ENCODE peak calls at places on chromosome 5, in ten cellular contexts. C, V, L, N, F, K, T, B, D and X are unnamed samples.

GRCh38 chr5:35904443-35905132 is 33.8 kb downstream of the CAPSL start:
- DNase-seq in C (peak; percentile 96), V (no peak), L (no peak), N (no peak), F (no peak), K (no peak), T (no peak), B (no peak), D (no peak), X (no peak)

GRCh38 chr5:134590992-134591659 is 41.5 kb downstream of the SAR1B start:
- DNase-seq in C (no peak), V (no peak), L (no peak), N (no peak), F (no peak), K (no peak), T (peak; percentile 77), B (peak; percentile 79), D (no peak), X (peak; percentile 25)

GRCh38 chr5:124239572-124239971 is 506.9 kb downstream of the ZNF608 start:
- DNase-seq in C (no peak), V (no peak), L (no peak), N (no peak), F (no peak), K (no peak), T (no peak), B (no peak), D (no peak), X (no peak)

GRCh38 chr5:65191554-65192126 is 290.1 kb downstream of the ADAMTS6 start:
- DNase-seq in C (no peak), V (no peak), L (peak; percentile 50), N (no peak), F (no peak), K (no peak), T (no peak), B (no peak), D (no peak), X (peak; percentile 63)

GRCh38 chr5:34998058-34998789 is 49.5 kb downstream of the AGXT2 start:
- DNase-seq in C (no peak), V (no peak), L (peak; percentile 58), N (no peak), F (no peak), K (no peak), T (no peak), B (no peak), D (no peak), X (no peak)

GRCh38 chr5:24363789-24364534 is 280.8 kb downstream of the CDH10 start:
- DNase-seq in C (no peak), V (no peak), L (no peak), N (no peak), F (no peak), K (no peak), T (peak; percentile 14), B (no peak), D (no peak), X (peak; percentile 69)

GRCh38 chr5:65209341-65209740 is 272.4 kb downstream of the ADAMTS6 start:
- DNase-seq in C (no peak), V (no peak), L (peak; percentile 96), N (no peak), F (no peak), K (no peak), T (no peak), B (no peak), D (no peak), X (peak; percentile 92)

GRCh38 chr5:78747703-78748359 is 99.3 kb upstream of the LHFPL2 start:
- DNase-seq in C (no peak), V (no peak), L (peak; percentile 93), N (no peak), F (no peak), K (no peak), T (no peak), B (no peak), D (no peak), X (peak; percentile 22)

GRCh38 chr5:136013559-136013958 is 15.2 kb upstream of the TGFBI start:
- DNase-seq in C (no peak), V (no peak), L (no peak), N (no peak), F (no peak), K (no peak), T (no peak), B (no peak), D (no peak), X (no peak)

GRCh38 chr5:154199671-154200220 is 9.2 kb downstream of the GALNT10 start:
- DNase-seq in C (no peak), V (no peak), L (no peak), N (no peak), F (no peak), K (no peak), T (no peak), B (no peak), D (no peak), X (no peak)

GRCh38 chr5:102231693-102232619 is 64.1 kb downstream of the SLCO4C1 start:
- DNase-seq in C (no peak), V (no peak), L (no peak), N (no peak), F (peak; percentile 71), K (no peak), T (no peak), B (no peak), D (no peak), X (peak; percentile 10)

GRCh38 chr5:77926337-77926736 is 150.2 kb upstream of the TBCA start:
- DNase-seq in C (no peak), V (no peak), L (no peak), N (no peak), F (no peak), K (no peak), T (no peak), B (no peak), D (no peak), X (no peak)

GRCh38 chr5:1367149-1367548 is 22.2 kb upstream of the CLPTM1L start:
- DNase-seq in C (peak; percentile 71), V (no peak), L (no peak), N (no peak), F (no peak), K (no peak), T (no peak), B (no peak), D (no peak), X (no peak)

DNA sequence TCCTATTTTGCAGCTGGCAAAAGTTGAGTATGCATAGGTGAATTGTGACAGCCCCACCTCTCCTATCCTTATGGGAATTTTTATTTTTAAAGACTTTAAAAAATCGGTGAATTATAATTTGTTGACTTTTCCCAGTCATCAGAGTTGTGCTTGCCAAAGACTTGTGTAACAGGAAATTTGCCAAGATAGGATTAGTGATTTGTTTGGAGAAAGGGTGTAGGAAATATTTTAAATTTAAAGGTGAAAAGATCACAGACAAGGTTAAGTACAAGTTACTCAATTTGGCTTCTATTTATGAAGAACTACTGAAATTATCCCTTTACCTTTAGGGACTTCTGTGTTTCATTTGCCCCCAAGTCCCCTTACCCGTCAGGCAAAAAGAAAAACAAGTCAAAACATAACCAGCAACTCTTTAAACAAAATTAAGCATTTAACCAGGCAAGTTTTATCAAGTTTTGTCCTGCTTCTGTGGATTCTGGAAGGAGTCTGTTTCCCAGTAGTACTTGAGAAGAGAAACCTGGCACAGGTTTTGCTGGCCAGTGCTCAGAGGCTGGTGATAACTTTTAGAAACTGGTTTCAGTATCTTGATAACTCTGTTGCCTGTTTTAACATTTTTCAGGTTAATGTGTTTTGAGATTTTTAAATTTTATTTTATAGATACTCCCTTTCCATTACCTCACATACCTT is 285.4 kb downstream of the MAST4 start:
- DNase-seq in C (no peak), V (peak; percentile 39), L (peak; percentile 28), N (peak; percentile 72), F (no peak), K (no peak), T (no peak), B (no peak), D (no peak), X (peak; percentile 87)
- H3K27ac ChIP-seq in C (no peak overlapping the region), V (peak overlapping the region; percentile 71), L (no peak overlapping the region), N (peak overlapping the region; percentile 65), F (peak overlapping the region; percentile 66), K (peak overlapping the region; percentile 0), T (peak overlapping the region; percentile 98), B (no peak overlapping the region), D (no peak overlapping the region), X (peak overlapping the region; percentile 97)

DNA sequence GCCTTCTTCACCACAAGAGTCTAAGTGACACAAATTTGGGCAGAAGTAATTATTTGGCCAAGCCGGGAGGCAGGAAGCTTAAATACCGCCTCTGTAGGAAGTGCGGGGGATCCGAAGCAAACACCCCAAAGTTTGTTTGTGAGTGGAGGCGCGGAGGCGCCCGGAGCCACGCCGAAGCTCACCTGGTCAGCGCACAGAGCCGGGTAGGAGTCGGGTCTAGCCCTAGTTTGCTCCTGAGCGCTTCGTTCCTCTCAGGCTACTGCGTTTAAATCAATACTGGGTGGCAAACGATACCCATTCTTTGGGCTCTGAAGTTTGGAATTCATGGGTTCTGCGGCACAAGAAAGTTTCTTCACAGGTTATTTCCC is 858 bp downstream of the MCC start:
- DNase-seq in C (no peak), V (no peak), L (peak; percentile 18), N (peak; percentile 43), F (no peak), K (no peak), T (peak; percentile 20), B (peak; percentile 15), D (no peak), X (no peak)
- H3K4me1 ChIP-seq in C (no peaks in the 10 kb centered on the region), V (no peaks in the 10 kb centered on the region), L (peaks cover 11% of the 10 kb centered on the region), N (no peaks in the 10 kb centered on the region), F (peaks cover 11% of the 10 kb centered on the region), K (peaks cover 27% of the 10 kb centered on the region), T (peaks cover 19% of the 10 kb centered on the region), B (peaks cover 16% of the 10 kb centered on the region), D (no peaks in the 10 kb centered on the region), X (peaks cover 8% of the 10 kb centered on the region)

GRCh38 chr5:149962040-149962439 is 1.5 kb downstream of the SLC26A2 start:
- DNase-seq in C (peak; percentile 11), V (no peak), L (peak; percentile 52), N (no peak), F (no peak), K (no peak), T (peak; percentile 16), B (no peak), D (no peak), X (no peak)

GRCh38 chr5:149962601-149963300 is 2.2 kb downstream of the SLC26A2 start:
- DNase-seq in C (no peak), V (no peak), L (no peak), N (no peak), F (no peak), K (no peak), T (no peak), B (no peak), D (no peak), X (no peak)

GRCh38 chr5:149961186-149961685 is 678 bp downstream of the SLC26A2 start:
- DNase-seq in C (no peak), V (no peak), L (no peak), N (no peak), F (no peak), K (no peak), T (no peak), B (no peak), D (no peak), X (no peak)

GRCh38 chr5:149959406-149960236 is 937 bp upstream of the SLC26A2 start:
- DNase-seq in C (peak; percentile 49), V (no peak), L (peak; percentile 73), N (no peak), F (no peak), K (no peak), T (peak; percentile 23), B (peak; percentile 87), D (peak; percentile 52), X (peak; percentile 90)

GRCh38 chr5:149960272-149961185 is at the start of gene SLC26A2:
- DNase-seq in C (peak; percentile 94), V (peak; percentile 98), L (peak; percentile 98), N (peak; percentile 99), F (peak; percentile 98), K (peak; percentile 98), T (peak; percentile 99), B (peak; percentile 93), D (peak; percentile 94), X (peak; percentile 88)
- TF ChIP-seq CTCF in C (no peak), V (peak; percentile 15), L (no peak), N (peak; percentile 2), F (no peak), K (no peak), T (no peak), B (no peak), D (no peak), X (no peak)

GRCh38 chr5:94884294-94884693 is 265.8 kb downstream of the SLF1 start:
- DNase-seq in C (no peak), V (no peak), L (peak; percentile 38), N (no peak), F (no peak), K (no peak), T (no peak), B (no peak), D (no peak), X (no peak)
- H3K27ac ChIP-seq in C (no peak overlapping the region), V (no peak overlapping the region), L (no peak overlapping the region), N (no peak overlapping the region), F (no peak overlapping the region), K (no peak overlapping the region), T (no peak overlapping the region), B (no peak overlapping the region), D (no peak overlapping the region), X (no peak overlapping the region)